ENCODE peak calls at places on chromosome 15, in nine cellular contexts. R is NAMALWA; E is AG09319; S is GDM1; A is ELF-1; T is A549; P is CD4-positive, alpha-beta memory T cell; Z is activated naive CD4-positive, alpha-beta T cell; B is stimulated activated naive CD8-positive, alpha-beta T cell treated with anti-CD3 and anti-CD28 coated beads, Interleukin-15, amount 100 ng/mL, for 72 hours. C is an unnamed sample.

GRCh38 chr15:47301481-47301880 is 415.8 kb upstream of the SEMA6D start:
- DNase-seq in R (no peak), E (no peak), S (no peak), A (no peak), T (no peak), P (no peak), Z (no peak), B (no peak), C (no peak)

GRCh38 chr15:48650931-48651330 is 5.4 kb upstream of the FBN1 start:
- DNase-seq in R (no peak), E (no peak), S (no peak), A (no peak), T (no peak), P (no peak), Z (no peak), B (no peak), C (no peak)

GRCh38 chr15:64344651-64345262 is 11.2 kb downstream of the CSNK1G1 start:
- DNase-seq in R (no peak), E (peak), S (no peak), A (no peak), T (no peak), P (no peak), Z (no peak), B (no peak), C (no peak)

GRCh38 chr15:80695099-80695910 is at the start of gene ABHD17C:
- DNase-seq in R (peak), E (peak), S (no peak), A (peak), T (peak), P (no peak), Z (no peak), B (peak), C (no peak)

GRCh38 chr15:88860212-88860611 is 35.1 kb downstream of the HAPLN3 start:
- DNase-seq in R (no peak), E (no peak), S (no peak), A (no peak), T (no peak), P (no peak), Z (no peak), B (no peak), C (no peak)

GRCh38 chr15:42584031-42584765 is 8.8 kb downstream of the STARD9 start:
- DNase-seq in R (no peak), E (no peak), S (no peak), A (peak), T (no peak), P (no peak), Z (no peak), B (no peak), C (no peak)

GRCh38 chr15:99167201-99167600 is 62.3 kb downstream of the SYNM start:
- DNase-seq in R (no peak), E (no peak), S (no peak), A (no peak), T (no peak), P (no peak), Z (no peak), B (no peak), C (no peak)

GRCh38 chr15:94972314-94972713 is 741.0 kb downstream of the MCTP2 start:
- DNase-seq in R (no peak), E (no peak), S (no peak), A (peak), T (no peak), P (no peak), Z (no peak), B (no peak), C (no peak)

GRCh38 chr15:36966704-36967103 is 133.6 kb downstream of the MEIS2 start:
- DNase-seq in R (no peak), E (no peak), S (no peak), A (no peak), T (no peak), P (no peak), Z (no peak), B (no peak), C (no peak)

GRCh38 chr15:100769975-100770340 is 109.7 kb upstream of the ALDH1A3 start:
- DNase-seq in R (no peak), E (no peak), S (no peak), A (no peak), T (no peak), P (no peak), Z (no peak), B (no peak), C (no peak)

C was measured in HFF-Myc.